ENCODE peak calls at places on chromosomes 3 and 15, in nine cellular contexts. V is GM10248; N is effector memory CD4-positive, alpha-beta T cell; J is kidney tubule cell; I is T-helper 17 cell; Z is activated T-cell treated with anti-CD3 and anti-CD28 coated beads, Interleukin-2, amount 50 U/mL, for 48 hours; E is activated CD4-positive, alpha-beta T cell treated with anti-CD3 and anti-CD28 coated beads, Interleukin-2, amount 10 ng/mL, durations not matched to agents 7 days and 5 days; Q is Calu3; K is smooth muscle cell of the brain vasculature. Y is an unnamed sample.

GRCh38 chr3:60431599-60431958 is 819.7 kb downstream of the FHIT start:
- DNase-seq in V (no peak), N (no peak), J (no peak), I (no peak), Z (no peak), E (no peak), Q (peak), K (no peak), Y (no peak)

GRCh38 chr3:44045476-44046275 is 196.0 kb upstream of the TOPAZ1 start:
- DNase-seq in V (peak), N (no peak), J (peak), I (no peak), Z (no peak), E (no peak), Q (peak), K (peak), Y (no peak)

GRCh38 chr3:154125378-154126030 is 4.3 kb downstream of the ARHGEF26 start:
- DNase-seq in V (no peak), N (no peak), J (no peak), I (no peak), Z (no peak), E (no peak), Q (no peak), K (no peak), Y (no peak)

GRCh38 chr3:190346541-190346940 is 24.3 kb upstream of the CLDN1 start:
- DNase-seq in V (no peak), N (no peak), J (peak), I (no peak), Z (no peak), E (no peak), Q (no peak), K (no peak), Y (no peak)

GRCh38 chr3:51340989-51341636 is 44.0 kb upstream of the MANF start:
- DNase-seq in V (no peak), N (no peak), J (peak), I (no peak), Z (no peak), E (no peak), Q (peak), K (no peak), Y (no peak)

GRCh38 chr15:33700695-33701303 is 267.5 kb upstream of the CHRM5 start:
- DNase-seq in V (peak), N (peak), J (peak), I (peak), Z (peak), E (peak), Q (peak), K (peak), Y (peak)

GRCh38 chr3:16183601-16184270 is 9.3 kb downstream of the GALNT15 start:
- DNase-seq in V (no peak), N (no peak), J (peak), I (no peak), Z (no peak), E (no peak), Q (no peak), K (peak), Y (peak)

GRCh38 chr3:54232618-54233017 is 110.3 kb downstream of the CACNA2D3 start:
- DNase-seq in V (no peak), N (no peak), J (no peak), I (no peak), Z (no peak), E (no peak), Q (no peak), K (no peak), Y (no peak)

GRCh38 chr3:81735334-81735733 is 26.1 kb downstream of the GBE1 start:
- DNase-seq in V (no peak), N (no peak), J (peak), I (no peak), Z (no peak), E (no peak), Q (no peak), K (no peak), Y (no peak)

GRCh38 chr3:181709537-181710279 is 2.0 kb upstream of the SOX2 start:
- DNase-seq in V (no peak), N (no peak), J (peak), I (peak), Z (peak), E (peak), Q (peak), K (no peak), Y (no peak)

GRCh38 chr3:88852606-88853005 is 254.8 kb upstream of the EPHA3 start:
- DNase-seq in V (no peak), N (no peak), J (no peak), I (no peak), Z (no peak), E (no peak), Q (no peak), K (no peak), Y (no peak)

GRCh38 chr15:43239732-43240491 is 19.1 kb upstream of the EPB42 start:
- DNase-seq in V (peak), N (no peak), J (peak), I (no peak), Z (no peak), E (no peak), Q (no peak), K (no peak), Y (no peak)